ENCODE peak calls at places on chromosomes 4 and X, in eight cellular contexts. Q is retina; M is iris pigment epithelial cell; N is activated naive CD4-positive, alpha-beta T cell treated with anti-CD3 and anti-CD28 coated beads for 36 hours; S is AG20443; H is stimulated activated CD4-positive, alpha-beta T cell treated with anti-CD3 and anti-CD28 coated beads, Interleukin-15, amount 100 ng/mL, for 24 hours; D is EH; J is CD8-positive, alpha-beta T cell. Z is an unnamed sample.

GRCh38 chr4:76214269-76214628 is 625 bp upstream of the SCARB2 start:
- DNase-seq in Q (no peak), M (no peak), N (no peak), S (no peak), H (no peak), D (no peak), J (no peak), Z (no peak)

GRCh38 chrX:63475200-63475599 is 124.1 kb upstream of the SPIN4 start:
- DNase-seq in Q (no peak), M (no peak), N (no peak), S (no peak), H (no peak), D (no peak), J (no peak), Z (no peak)

GRCh38 chr4:151744614-151745013 is 16.2 kb downstream of the GATB start:
- DNase-seq in Q (no peak), M (peak), N (no peak), S (peak), H (no peak), D (peak), J (no peak), Z (peak)

GRCh38 chr4:31458813-31459212 is 738.6 kb downstream of the PCDH7 start:
- DNase-seq in Q (peak), M (peak), N (no peak), S (peak), H (no peak), D (no peak), J (no peak), Z (no peak)

GRCh38 chr4:2792396-2792710 is 532 bp upstream of the SH3BP2 start:
- DNase-seq in Q (no peak), M (no peak), N (no peak), S (no peak), H (no peak), D (no peak), J (no peak), Z (no peak)

GRCh38 chr4:1403591-1404572 is 2.4 kb downstream of the NKX1-1 start:
- DNase-seq in Q (peak), M (no peak), N (no peak), S (peak), H (no peak), D (no peak), J (no peak), Z (no peak)

GRCh38 chr4:16264798-16265197 is 38.5 kb upstream of the TAPT1 start:
- DNase-seq in Q (no peak), M (peak), N (no peak), S (peak), H (no peak), D (peak), J (no peak), Z (peak)

GRCh38 chrX:150570512-150570911 is 2.1 kb downstream of the MTM1 start:
- DNase-seq in Q (no peak), M (peak), N (no peak), S (no peak), H (no peak), D (no peak), J (no peak), Z (no peak)

GRCh38 chrX:17104433-17104832 is 158.0 kb downstream of the REPS2 start:
- DNase-seq in Q (no peak), M (no peak), N (no peak), S (no peak), H (no peak), D (no peak), J (no peak), Z (no peak)

GRCh38 chr4:98802673-98803286 is 126.2 kb downstream of the EIF4E start:
- DNase-seq in Q (no peak), M (peak), N (no peak), S (no peak), H (no peak), D (peak), J (no peak), Z (peak)

GRCh38 chr4:67922697-67923096 is 38.9 kb upstream of the TMPRSS11D start:
- DNase-seq in Q (no peak), M (peak), N (no peak), S (no peak), H (no peak), D (peak), J (no peak), Z (peak)

GRCh38 chr4:77268108-77268507 is 111.1 kb downstream of the CCNG2 start:
- DNase-seq in Q (no peak), M (no peak), N (no peak), S (no peak), H (no peak), D (no peak), J (no peak), Z (no peak)

GRCh38 chr4:139556071-139556734 is at the start of gene SETD7:
- DNase-seq in Q (peak), M (peak), N (peak), S (peak), H (peak), D (peak), J (peak), Z (peak)

GRCh38 chr4:1578301-1578781 is 105.8 kb downstream of the FAM53A start:
- DNase-seq in Q (peak), M (no peak), N (no peak), S (no peak), H (no peak), D (peak), J (no peak), Z (no peak)

GRCh38 chr4:172095161-172095560 is 282.0 kb downstream of the GALNTL6 start:
- DNase-seq in Q (no peak), M (no peak), N (no peak), S (no peak), H (no peak), D (no peak), J (no peak), Z (no peak)

GRCh38 chr4:79331126-79331876 is 5.4 kb upstream of the NAA11 start:
- DNase-seq in Q (no peak), M (peak), N (no peak), S (no peak), H (no peak), D (no peak), J (no peak), Z (no peak)

Z was measured in foreskin fibroblast.